ENCODE peak calls at places on chromosomes 11 and 22, in seven cellular contexts. F is IMR-90, M is HepG2, R is sigmoid colon, J is tibial nerve, W is ovary, T is thyroid gland. V is an unnamed sample.

GRCh38 chr11:45021692-45022130 is 71.0 kb upstream of the TP53I11 start:
- DNase-seq in W (peak; percentile 55), J (peak; percentile 75), M (no peak), R (peak; percentile 90), T (peak; percentile 41), F (peak; percentile 16), V (peak; percentile 82)

GRCh38 chr11:2529636-2530035 is 84.8 kb downstream of the KCNQ1 start:
- DNase-seq in F (no peak), W (peak; percentile 30), M (no peak), J (no peak), R (peak; percentile 61), T (peak; percentile 0), V (peak; percentile 19)

GRCh38 chr22:31575190-31575589 is 78.9 kb downstream of the SFI1 start:
- DNase-seq in T (no peak), M (no peak), F (no peak), W (peak; percentile 39), R (no peak), J (no peak), V (no peak)

GRCh38 chr11:72238040-72238450 is 5.9 kb downstream of the PHOX2A start:
- DNase-seq in R (peak; percentile 90), F (peak; percentile 67), W (peak; percentile 63), T (peak; percentile 75), M (peak; percentile 47), J (no peak), V (no peak)

GRCh38 chr11:68666854-68667253 is 17.5 kb upstream of the GAL start:
- DNase-seq in F (no peak), W (no peak), J (no peak), M (no peak), R (peak; percentile 83), T (no peak), V (no peak)

GRCh38 chr11:22079133-22079847 is 113.6 kb upstream of the ANO5 start:
- DNase-seq in W (no peak), F (no peak), J (no peak), T (no peak), R (no peak), M (no peak), V (no peak)

GRCh38 chr11:118605116-118605867 is 2.1 kb upstream of the PHLDB1 start:
- DNase-seq in W (peak; percentile 87), M (peak; percentile 41), R (peak; percentile 95), F (peak; percentile 94), J (peak; percentile 75), T (no peak), V (peak; percentile 88)

GRCh38 chr11:80815752-80816453 is 1375.1 kb upstream of the TENM4 start:
- DNase-seq in R (no peak), J (no peak), T (no peak), F (no peak), W (no peak), M (no peak), V (no peak)

GRCh38 chr22:37020192-37020479 is 594 bp downstream of the MPST start:
- DNase-seq in R (no peak), J (no peak), F (peak; percentile 47), W (no peak), M (no peak), T (peak; percentile 43), V (no peak)

GRCh38 chr22:19407649-19408606 is 23.6 kb downstream of the HIRA start:
- DNase-seq in W (peak; percentile 54), R (peak; percentile 65), J (no peak), M (no peak), T (no peak), F (peak; percentile 29), V (peak; percentile 64)

DNA sequence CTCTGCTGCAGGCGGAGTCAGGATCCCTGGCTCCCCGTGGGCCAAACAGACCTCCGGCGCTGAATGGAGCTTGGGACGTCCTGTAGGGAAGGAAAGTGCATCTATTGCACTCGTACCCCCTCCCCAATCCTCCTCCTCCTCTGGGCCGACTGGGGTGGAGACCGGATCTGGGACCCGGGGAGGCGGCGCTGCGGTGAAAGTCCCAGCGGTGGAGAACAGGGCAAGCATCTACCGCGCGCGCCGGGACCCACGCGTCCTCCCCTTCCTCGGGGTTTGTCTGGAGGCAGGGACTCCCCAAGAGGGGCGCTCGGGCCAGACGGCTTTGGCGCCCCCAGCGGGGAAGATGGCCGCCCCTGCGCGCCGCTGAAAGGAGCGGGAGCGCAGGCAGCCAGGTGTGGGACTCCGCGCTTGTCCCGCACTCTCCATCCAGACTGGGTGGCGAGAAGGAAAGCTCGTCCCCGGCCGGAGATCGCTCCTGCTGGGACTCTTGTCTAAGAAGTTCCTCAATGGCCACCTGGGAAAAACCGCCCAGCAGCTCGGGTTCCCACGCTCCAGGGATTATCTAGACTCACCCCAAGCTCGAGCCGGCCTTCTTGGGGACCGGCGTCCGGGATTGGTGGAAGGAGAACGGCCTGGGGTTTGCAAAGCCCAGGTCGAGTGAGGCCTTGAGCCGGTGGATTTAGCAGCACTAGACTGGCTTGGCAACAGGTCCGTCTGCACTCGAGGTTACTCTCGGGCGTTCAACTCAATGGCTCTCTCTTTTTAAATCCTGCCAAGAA is 718 bp downstream of the FADS2 start:
- DNase-seq in R (peak; percentile 74), F (no peak), W (peak; percentile 71), M (no peak), T (peak; percentile 86), J (no peak), V (peak; percentile 76)
- TF ChIP-seq POLR2A in R (no peak), F (no peak), W (no peak), M (no peak), T (no peak), J (peak; percentile 20), V (no peak)

DNA sequence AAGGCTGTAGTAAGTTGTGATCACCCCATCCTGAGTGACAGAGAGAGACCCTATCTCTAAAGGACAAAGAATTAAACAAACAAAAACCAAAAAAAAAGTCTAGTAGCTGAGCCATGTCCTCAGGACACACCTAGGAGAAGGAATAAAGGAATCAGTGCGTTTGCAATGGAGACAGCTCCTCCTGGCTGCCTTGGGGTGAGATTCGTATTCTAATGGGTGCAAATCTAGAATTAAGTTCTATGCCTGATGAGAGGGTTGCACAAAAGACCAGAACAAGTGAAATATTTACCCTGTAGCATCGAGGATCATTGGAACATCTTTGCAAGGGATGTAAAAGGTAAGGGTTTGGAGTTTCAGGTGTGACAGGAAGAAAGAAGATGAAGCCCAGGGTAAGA is 70.3 kb upstream of the BMAL1 start:
- DNase-seq in T (no peak), W (no peak), F (no peak), M (no peak), R (no peak), J (no peak), V (no peak)
- TF ChIP-seq CTCF in T (no peak), W (no peak), F (no peak), M (peak; percentile 37), R (no peak), J (peak; percentile 8), V (no peak)

DNA sequence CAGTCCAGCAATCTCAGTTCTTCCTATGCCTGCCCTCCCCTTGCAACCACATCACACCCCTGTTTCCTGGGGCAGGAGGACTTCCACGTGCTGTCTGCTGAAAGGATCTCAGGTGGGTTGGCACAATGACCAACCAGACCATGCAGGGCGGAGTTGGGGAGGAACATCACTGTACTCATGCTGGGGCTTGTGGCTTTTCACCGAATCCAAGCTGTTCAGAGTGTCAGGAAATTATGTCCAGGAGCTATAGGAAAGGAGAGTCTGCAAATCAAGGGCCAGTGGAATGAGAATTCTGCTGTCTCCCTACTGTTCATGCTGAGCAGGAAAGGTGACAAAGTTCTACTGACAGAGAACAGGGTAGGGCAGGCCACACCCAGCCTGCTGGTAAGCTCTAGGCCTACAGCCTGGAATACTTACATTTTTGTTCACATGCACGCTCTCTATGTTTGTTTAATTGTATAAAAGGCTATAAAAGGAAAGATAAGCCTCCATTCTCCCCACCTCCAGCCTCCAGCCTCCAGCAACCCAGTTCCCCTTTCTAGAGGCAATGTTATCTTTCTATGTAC is 1.7 kb upstream of the PLAAT2 start:
- DNase-seq in M (no peak), J (no peak), T (peak; percentile 36), W (no peak), R (no peak), F (no peak), V (no peak)
- H3K27ac ChIP-seq in M (no peak overlapping the region), J (no peak overlapping the region), T (peak overlapping the region; percentile 67), W (no peak overlapping the region), R (no peak overlapping the region), F (no peak overlapping the region), V (no peak overlapping the region)

GRCh38 chr11:77820565-77821348 is at the start of the genes AAMDC and RSF1:
- DNase-seq in M (peak; percentile 95), W (peak; percentile 99), F (peak; percentile 99), T (peak; percentile 99), J (peak; percentile 99), R (peak; percentile 99), V (peak; percentile 99)

GRCh38 chr11:77819921-77820564 is 479 bp downstream of the RSF1 start:
- DNase-seq in M (peak; percentile 9), F (peak; percentile 27), R (peak; percentile 77), W (peak; percentile 72), J (no peak), T (peak; percentile 60), V (peak; percentile 73)

GRCh38 chr11:77821349-77821851 is 456 bp downstream of the AAMDC start:
- DNase-seq in J (no peak), W (peak; percentile 53), F (peak; percentile 40), T (peak; percentile 20), R (peak; percentile 71), M (peak; percentile 20), V (peak; percentile 27)

GRCh38 chr11:77815459-77815858 is 5.1 kb downstream of the RSF1 start:
- DNase-seq in J (no peak), W (no peak), F (no peak), T (no peak), R (no peak), M (no peak), V (no peak)

GRCh38 chr11:77819411-77819920 is 1.1 kb downstream of the RSF1 start:
- DNase-seq in T (peak; percentile 87), M (peak; percentile 74), F (peak; percentile 88), J (peak; percentile 59), R (peak; percentile 91), W (peak; percentile 82), V (peak; percentile 90)
- TF ChIP-seq POLR2A in T (peak; percentile 77), M (peak; percentile 67), F (no peak), J (peak; percentile 54), R (no peak), W (peak; percentile 30), V (peak; percentile 76)

DNA sequence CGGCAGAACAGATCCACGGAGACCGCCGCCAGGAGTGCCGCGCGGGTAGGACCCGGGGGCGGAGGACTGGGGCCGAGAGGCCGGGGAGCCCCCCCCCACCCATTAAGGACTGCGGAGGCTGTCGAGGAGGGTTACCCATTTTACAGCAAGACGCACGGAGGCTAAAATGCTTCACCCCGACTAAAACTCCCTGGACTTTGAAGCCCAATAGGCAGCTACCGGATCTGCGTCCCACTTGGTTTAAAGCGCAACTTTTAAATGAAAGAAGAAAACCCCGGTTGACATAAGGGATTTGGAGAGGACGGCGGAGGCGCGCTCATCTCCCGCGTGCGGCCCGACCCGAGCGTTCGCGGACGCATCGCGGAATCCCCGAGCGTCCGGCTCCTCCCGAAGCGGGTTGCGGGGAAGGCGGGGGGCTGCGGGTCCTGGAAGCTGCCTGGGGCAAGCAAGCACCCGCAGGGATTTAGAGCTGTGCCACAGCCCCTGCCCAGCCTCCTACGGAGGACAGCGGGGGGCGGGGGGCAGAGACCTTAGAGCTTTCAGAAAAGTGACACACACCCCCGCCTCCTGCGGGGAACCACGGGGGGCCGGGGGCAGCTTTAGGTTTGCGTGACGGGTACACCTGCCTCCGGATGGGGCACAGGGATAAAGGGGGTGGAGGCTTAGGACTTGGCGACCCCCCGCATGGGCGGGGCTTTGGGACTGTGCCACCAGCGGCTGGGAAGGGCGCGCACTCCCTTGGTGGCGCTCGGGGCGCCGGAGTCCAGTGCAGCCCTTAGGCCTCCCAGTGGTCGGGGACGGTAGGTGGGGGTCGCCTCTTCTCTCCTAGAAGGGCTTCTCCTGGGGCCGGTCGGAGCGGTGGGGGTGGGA is 761 bp upstream of the CELSR1 start:
- DNase-seq in J (no peak), F (peak; percentile 27), M (no peak), R (no peak), T (no peak), W (no peak), V (no peak)
- TF ChIP-seq CTCF in J (no peak), F (no peak), M (peak; percentile 50), R (no peak), T (peak; percentile 23), W (no peak), V (no peak)

V was measured in heart left ventricle.